ENCODE peak calls at places on chromosomes 11 and 22, in five cellular contexts. A is GM06990; W is NCI-H345; P is head of caudate nucleus; Z is activated CD8-positive, alpha-beta memory T cell treated with anti-CD3 and anti-CD28 coated beads for 24 hours. N is an unnamed sample.

GRCh38 chr11:27118371-27118770 is 77.8 kb downstream of the BBOX1 start:
- DNase-seq in Z (no peak), A (no peak), P (no peak), W (no peak), N (no peak)

GRCh38 chr22:20438678-20439492 is 1.3 kb upstream of the SCARF2 start:
- DNase-seq in W (no peak), A (no peak), P (no peak), Z (no peak), N (no peak)

GRCh38 chr11:63862923-63863322 is 24.0 kb downstream of the MARK2 start:
- DNase-seq in P (no peak), W (peak), A (no peak), Z (no peak), N (no peak)

GRCh38 chr11:65920035-65920802 is 993 bp downstream of the DRAP1 start:
- DNase-seq in P (no peak), A (no peak), Z (no peak), W (no peak), N (no peak)

GRCh38 chr11:110362916-110363574 is 66.6 kb upstream of the RDX start:
- DNase-seq in W (peak), Z (no peak), A (no peak), P (peak), N (no peak)

GRCh38 chr11:57294225-57295131 is 30.3 kb downstream of the TNKS1BP1 start:
- DNase-seq in P (no peak), Z (no peak), A (no peak), W (peak), N (no peak)

GRCh38 chr11:68379216-68379615 is 66.8 kb downstream of the LRP5 start:
- DNase-seq in Z (no peak), P (no peak), W (no peak), A (no peak), N (no peak)

GRCh38 chr11:83566948-83567347 is 280.8 kb upstream of the CCDC90B start:
- DNase-seq in Z (no peak), P (no peak), W (no peak), A (no peak), N (no peak)

GRCh38 chr11:114026355-114026754 is 33.2 kb upstream of the ZBTB16 start:
- DNase-seq in A (no peak), Z (no peak), P (no peak), W (no peak), N (no peak)

GRCh38 chr11:62427630-62428233 is 8.9 kb downstream of the SCGB1A1 start:
- DNase-seq in Z (peak), P (no peak), W (no peak), A (peak), N (no peak)

GRCh38 chr11:35458846-35459245 is 39.5 kb upstream of the SLC1A2 start:
- DNase-seq in A (no peak), W (no peak), P (no peak), Z (no peak), N (no peak)

GRCh38 chr11:2207212-2207611 is 35.6 kb upstream of the TH start:
- DNase-seq in W (no peak), P (no peak), Z (peak), A (no peak), N (no peak)

GRCh38 chr11:134139873-134140331 is 71.0 kb downstream of the JAM3 start:
- DNase-seq in A (no peak), Z (no peak), W (peak), P (peak), N (peak)

GRCh38 chr11:119149371-119150275 is 771 bp downstream of the ABCG4 start:
- DNase-seq in P (no peak), A (no peak), W (peak), Z (no peak), N (peak)

GRCh38 chr11:68321293-68322030 is 9.1 kb downstream of the LRP5 start:
- DNase-seq in P (no peak), A (no peak), W (no peak), Z (no peak), N (no peak)

GRCh38 chr11:134533511-134533910 is 121.5 kb upstream of the B3GAT1 start:
- DNase-seq in Z (peak), W (no peak), P (no peak), A (no peak), N (no peak)

GRCh38 chr22:44585559-44586121 is 87.6 kb upstream of the RTL6 start:
- DNase-seq in Z (no peak), P (no peak), A (no peak), W (no peak), N (no peak)

GRCh38 chr11:20474176-20474950 is 86.8 kb downstream of the PRMT3 start:
- DNase-seq in A (peak), W (no peak), P (peak), Z (no peak), N (peak)